ENCODE peak calls at places on chromosomes 11 and 22, in six cellular contexts. M is Karpas-422, U is Right ventricle myocardium superior, Q is astrocyte of the hippocampus, E is cardiac fibroblast, Z is T-helper 2 cell. Y is an unnamed sample.

GRCh38 chr11:58525037-58525614 is 17.2 kb upstream of the OR5B21 start:
- DNase-seq in M (peak), U (no peak), Q (no peak), E (peak), Z (no peak), Y (no peak)

GRCh38 chr11:128290106-128290840 is 297.1 kb downstream of the ETS1 start:
- DNase-seq in M (peak), U (peak), Q (peak), E (peak), Z (peak), Y (peak)

GRCh38 chr11:33687733-33688479 is 12.7 kb downstream of the C11orf91 start:
- DNase-seq in M (peak), U (no peak), Q (peak), E (peak), Z (no peak), Y (peak)

GRCh38 chr11:100546714-100547113 is 140.4 kb upstream of the ARHGAP42 start:
- DNase-seq in M (no peak), U (no peak), Q (peak), E (peak), Z (no peak), Y (no peak)

GRCh38 chr11:10305262-10305963 is 540 bp downstream of the ADM start:
- DNase-seq in M (no peak), U (peak), Q (peak), E (peak), Z (no peak), Y (no peak)

GRCh38 chr11:130908770-130909625 is 7.3 kb downstream of the SNX19 start:
- DNase-seq in M (no peak), U (no peak), Q (peak), E (peak), Z (no peak), Y (peak)

GRCh38 chr11:20029193-20029592 is 131.1 kb downstream of the DBX1 start:
- DNase-seq in M (no peak), U (no peak), Q (no peak), E (no peak), Z (no peak), Y (no peak)

GRCh38 chr22:44822479-44822878 is 70.1 kb downstream of the ARHGAP8 start:
- DNase-seq in M (no peak), U (no peak), Q (peak), E (no peak), Z (no peak), Y (no peak)

GRCh38 chr11:85889676-85890579 is 34.7 kb downstream of the CCDC83 start:
- DNase-seq in M (no peak), U (no peak), Q (peak), E (peak), Z (no peak), Y (peak)

GRCh38 chr11:119067371-119068222 is at the start of gene VPS11:
- DNase-seq in M (peak), U (peak), Q (peak), E (peak), Z (peak), Y (peak)

Y was measured in HFFc6.